ENCODE peak calls at places on chromosomes 11 and 22, in nine cellular contexts. K is WERI-Rb-1, H is EL, U is Calu3, Q is COR-L47, T is A172, G is GM23248, C is mesendoderm, Y is RPMI7951. W is an unnamed sample.

GRCh38 chr11:75635009-75635909 is 33.6 kb downstream of the MAP6 start:
- DNase-seq in K (peak), H (no peak), U (no peak), Q (peak), T (no peak), G (peak), C (peak), Y (no peak), W (peak)

GRCh38 chr11:9150501-9150900 is 59.1 kb upstream of the SCUBE2 start:
- DNase-seq in K (no peak), H (peak), U (no peak), Q (no peak), T (no peak), G (peak), C (no peak), Y (peak), W (no peak)

GRCh38 chr11:129815596-129816461 is at the start of gene TMEM45B:
- DNase-seq in K (peak), H (no peak), U (peak), Q (peak), T (no peak), G (no peak), C (peak), Y (no peak), W (peak)

GRCh38 chr11:96012086-96012824 is 88.3 kb upstream of the MTMR2 start:
- DNase-seq in K (peak), H (peak), U (peak), Q (peak), T (peak), G (peak), C (peak), Y (peak), W (no peak)

GRCh38 chr22:19126874-19127273 is 4.2 kb upstream of the TSSK2 start:
- DNase-seq in K (no peak), H (no peak), U (no peak), Q (no peak), T (no peak), G (no peak), C (no peak), Y (no peak), W (no peak)

GRCh38 chr22:39454385-39454871 is 2.4 kb upstream of the MGAT3 start:
- DNase-seq in K (no peak), H (no peak), U (peak), Q (no peak), T (peak), G (no peak), C (peak), Y (no peak), W (no peak)

GRCh38 chr11:80096736-80097135 is 655.9 kb upstream of the TENM4 start:
- DNase-seq in K (no peak), H (peak), U (no peak), Q (no peak), T (peak), G (peak), C (no peak), Y (peak), W (no peak)

GRCh38 chr11:31464436-31464835 is 45.0 kb downstream of the IMMP1L start:
- DNase-seq in K (no peak), H (no peak), U (no peak), Q (no peak), T (no peak), G (no peak), C (no peak), Y (no peak), W (no peak)

GRCh38 chr11:119691701-119692546 is 37.1 kb downstream of the NECTIN1 start:
- DNase-seq in K (no peak), H (no peak), U (no peak), Q (no peak), T (no peak), G (no peak), C (no peak), Y (no peak), W (no peak)

GRCh38 chr22:32589007-32589406 is 114.4 kb downstream of the FBXO7 start:
- DNase-seq in K (no peak), H (no peak), U (no peak), Q (no peak), T (no peak), G (no peak), C (no peak), Y (no peak), W (no peak)

GRCh38 chr22:49594078-49594477 is 233.6 kb downstream of the BRD1 start:
- DNase-seq in K (no peak), H (no peak), U (no peak), Q (no peak), T (no peak), G (no peak), C (no peak), Y (no peak), W (no peak)

GRCh38 chr11:84909740-84910139 is 717.4 kb downstream of the DLG2 start:
- DNase-seq in K (no peak), H (no peak), U (no peak), Q (no peak), T (no peak), G (no peak), C (peak), Y (no peak), W (peak)